ENCODE peak calls at places on chromosomes 7 and 10, in six cellular contexts. K, A, Z, D, H and T are unnamed samples.

GRCh38 chr10:3828404-3829192 is 43.6 kb upstream of the KLF6 start:
- DNase-seq in K (peak; percentile 83), A (no peak), Z (peak; percentile 54), D (peak; percentile 72), H (no peak), T (no peak)

GRCh38 chr10:92699518-92700272 is 9.9 kb downstream of the HHEX start:
- DNase-seq in K (peak; percentile 77), A (peak; percentile 68), Z (peak; percentile 92), D (no peak), H (peak; percentile 47), T (peak; percentile 91)

GRCh38 chr7:155945670-155946325 is 133.5 kb upstream of the SHH start:
- DNase-seq in K (no peak), A (no peak), Z (no peak), D (peak; percentile 19), H (no peak), T (peak; percentile 75)

GRCh38 chr7:117808273-117808868 is 64.9 kb downstream of the CTTNBP2 start:
- DNase-seq in K (no peak), A (peak; percentile 63), Z (no peak), D (no peak), H (no peak), T (no peak)

GRCh38 chr10:70508912-70509366 is 30.4 kb downstream of the PALD1 start:
- DNase-seq in K (peak; percentile 42), A (no peak), Z (peak; percentile 76), D (peak; percentile 84), H (peak; percentile 72), T (no peak)

GRCh38 chr10:117594722-117595121 is 52.2 kb downstream of the EMX2 start:
- DNase-seq in K (no peak), A (no peak), Z (no peak), D (no peak), H (no peak), T (no peak)

GRCh38 chr10:33837736-33838135 is 503.3 kb upstream of the NRP1 start:
- DNase-seq in K (no peak), A (no peak), Z (no peak), D (no peak), H (no peak), T (peak; percentile 50)

GRCh38 chr7:159197066-159197975 is 52.7 kb upstream of the VIPR2 start:
- DNase-seq in K (no peak), A (no peak), Z (peak; percentile 84), D (no peak), H (no peak), T (peak; percentile 83)

GRCh38 chr10:27541728-27542285 is 37.7 kb downstream of the RAB18 start:
- DNase-seq in K (no peak), A (no peak), Z (no peak), D (no peak), H (no peak), T (no peak)

GRCh38 chr7:151086802-151087246 is 549 bp downstream of the AGAP3 start:
- DNase-seq in K (peak; percentile 43), A (peak; percentile 52), Z (no peak), D (no peak), H (no peak), T (no peak)

GRCh38 chr7:70215491-70215890 is 617.2 kb downstream of the AUTS2 start:
- DNase-seq in K (no peak), A (no peak), Z (no peak), D (no peak), H (no peak), T (no peak)

GRCh38 chr10:118971876-118972275 is 57.6 kb upstream of the NANOS1 start:
- DNase-seq in K (no peak), A (no peak), Z (no peak), D (no peak), H (no peak), T (no peak)

GRCh38 chr10:126598009-126598408 is 72.5 kb downstream of the C10orf90 start:
- DNase-seq in K (peak; percentile 59), A (peak; percentile 72), Z (peak; percentile 30), D (no peak), H (peak; percentile 78), T (peak; percentile 31)

GRCh38 chr7:77181739-77182138 is 17.9 kb downstream of the FGL2 start:
- DNase-seq in K (no peak), A (no peak), Z (no peak), D (no peak), H (no peak), T (no peak)

GRCh38 chr7:28174901-28175661 is 5.5 kb downstream of the JAZF1 start:
- DNase-seq in K (peak; percentile 43), A (no peak), Z (no peak), D (no peak), H (no peak), T (no peak)

GRCh38 chr7:129363-130221 is 62.8 kb upstream of the FAM20C start:
- DNase-seq in K (peak; percentile 39), A (no peak), Z (no peak), D (no peak), H (no peak), T (no peak)

GRCh38 chr10:131569851-131570715 is 258.6 kb upstream of the TCERG1L start:
- DNase-seq in K (no peak), A (no peak), Z (no peak), D (no peak), H (peak; percentile 90), T (no peak)

GRCh38 chr7:2109251-2109935 is 123.4 kb downstream of the MAD1L1 start:
- DNase-seq in K (peak; percentile 37), A (no peak), Z (no peak), D (no peak), H (no peak), T (no peak)

GRCh38 chr10:76286536-76286935 is 855.1 kb downstream of the LRMDA start:
- DNase-seq in K (peak; percentile 37), A (no peak), Z (no peak), D (no peak), H (no peak), T (no peak)

GRCh38 chr7:158321056-158321700 is 266.4 kb downstream of the PTPRN2 start:
- DNase-seq in K (no peak), A (no peak), Z (no peak), D (no peak), H (no peak), T (no peak)

GRCh38 chr10:124288928-124289921 is 129.5 kb downstream of the OAT start:
- DNase-seq in K (no peak), A (no peak), Z (no peak), D (peak; percentile 54), H (no peak), T (no peak)

GRCh38 chr7:131161103-131161502 is 166.6 kb upstream of the MKLN1 start:
- DNase-seq in K (peak; percentile 46), A (no peak), Z (no peak), D (no peak), H (no peak), T (no peak)

GRCh38 chr7:141754939-141755338 is 9.0 kb upstream of the TAS2R3 start:
- DNase-seq in K (peak; percentile 29), A (peak; percentile 40), Z (peak; percentile 51), D (no peak), H (peak; percentile 54), T (no peak)

GRCh38 chr10:1448252-1448901 is 288.9 kb downstream of the ADARB2 start:
- DNase-seq in K (no peak), A (no peak), Z (no peak), D (no peak), H (no peak), T (peak; percentile 75)

GRCh38 chr7:156927571-156928405 is 21.7 kb upstream of the NOM1 start:
- DNase-seq in K (peak; percentile 22), A (no peak), Z (no peak), D (no peak), H (no peak), T (no peak)

GRCh38 chr7:150556521-150557138 is 10.6 kb upstream of the GIMAP4 start:
- DNase-seq in K (no peak), A (no peak), Z (peak; percentile 72), D (no peak), H (no peak), T (no peak)

GRCh38 chr10:14126697-14127440 is 203.9 kb downstream of the FRMD4A start:
- DNase-seq in K (peak; percentile 79), A (no peak), Z (no peak), D (no peak), H (no peak), T (no peak)

GRCh38 chr7:1961776-1962276 is 270.9 kb downstream of the MAD1L1 start:
- DNase-seq in K (peak; percentile 94), A (no peak), Z (peak; percentile 71), D (no peak), H (no peak), T (no peak)

GRCh38 chr7:141700848-141701371 is 1.1 kb downstream of the DENND11 start:
- DNase-seq in K (peak; percentile 19), A (no peak), Z (no peak), D (no peak), H (no peak), T (no peak)

GRCh38 chr10:5666324-5667220 is at the start of gene ASB13:
- DNase-seq in K (peak; percentile 62), A (peak; percentile 79), Z (peak; percentile 67), D (peak; percentile 82), H (peak; percentile 92), T (peak; percentile 90)

GRCh38 chr10:49194212-49194920 is 6.2 kb upstream of the TMEM273 start:
- DNase-seq in K (no peak), A (no peak), Z (no peak), D (no peak), H (no peak), T (no peak)

GRCh38 chr7:137996386-137996851 is 5.5 kb downstream of the CREB3L2 start:
- DNase-seq in K (peak; percentile 66), A (peak; percentile 82), Z (peak; percentile 95), D (no peak), H (no peak), T (no peak)

GRCh38 chr10:100687143-100687953 is 58.0 kb upstream of the PAX2 start:
- DNase-seq in K (no peak), A (peak; percentile 38), Z (no peak), D (no peak), H (no peak), T (no peak)

GRCh38 chr10:60176900-60177299 is 212.8 kb downstream of the ANK3 start:
- DNase-seq in K (no peak), A (no peak), Z (no peak), D (no peak), H (no peak), T (no peak)